ENCODE peak calls at places on chromosomes 12 and 14, in nine cellular contexts. H is epithelial cell of esophagus, C is A549, U is tibial nerve, P is mammary epithelial cell, J is Peyer's patch, T is choroid plexus epithelial cell, X is OCI-LY7, N is neural progenitor cell. A is an unnamed sample.

GRCh38 chr12:89490922-89491321 is 33.7 kb downstream of the GALNT4 start:
- DNase-seq in H (no peak), C (no peak), X (no peak), U (no peak), N (no peak), T (no peak), P (no peak), J (no peak), A (no peak)

GRCh38 chr12:15858348-15858747 is 23.8 kb upstream of the STRAP start:
- DNase-seq in X (no peak), J (no peak), T (no peak), H (no peak), N (peak), C (no peak), P (no peak), U (no peak), A (no peak)

GRCh38 chr12:117151195-117152031 is 38.9 kb downstream of the FBXO21 start:
- DNase-seq in N (peak), T (peak), X (peak), U (peak), P (no peak), H (peak), J (peak), C (peak), A (peak)

GRCh38 chr14:32565256-32565655 is 236.2 kb downstream of the AKAP6 start:
- DNase-seq in J (no peak), N (no peak), C (no peak), P (no peak), X (no peak), U (no peak), H (no peak), T (no peak), A (peak)

GRCh38 chr14:99430491-99430890 is 50.2 kb downstream of the SETD3 start:
- DNase-seq in C (peak), P (peak), J (no peak), U (no peak), H (peak), X (peak), T (peak), N (peak), A (no peak)

GRCh38 chr12:68189766-68190700 is 30.5 kb upstream of the IFNG start:
- DNase-seq in T (peak), C (no peak), J (no peak), X (no peak), P (peak), U (no peak), N (no peak), H (peak), A (peak)

GRCh38 chr12:24109381-24110039 is 160.0 kb upstream of the SOX5 start:
- DNase-seq in T (peak), X (peak), P (peak), J (no peak), U (no peak), H (peak), C (peak), N (peak), A (peak)

GRCh38 chr12:112380663-112381420 is 1.4 kb downstream of the HECTD4 start:
- DNase-seq in X (peak), C (no peak), H (no peak), J (no peak), T (no peak), N (peak), U (no peak), P (no peak), A (no peak)

GRCh38 chr14:51035611-51036192 is 59.2 kb downstream of the TRIM9 start:
- DNase-seq in H (peak), J (no peak), C (peak), N (no peak), P (peak), X (no peak), T (no peak), U (no peak), A (no peak)

GRCh38 chr12:38156497-38157245 is 159.9 kb upstream of the ALG10B start:
- DNase-seq in C (no peak), X (no peak), U (no peak), N (no peak), H (no peak), T (no peak), P (no peak), J (no peak), A (no peak)
- H3K4me3 ChIP-seq in C (no peak), X (no peak), U (no peak), N (no peak), H (no peak), T (no peak), P (no peak), J (no peak), A (no peak)

GRCh38 chr14:106317593-106317992 is 791.2 kb downstream of the TMEM121 start:
- DNase-seq in P (no peak), X (no peak), U (no peak), J (no peak), H (no peak), N (no peak), T (no peak), C (no peak), A (no peak)

DNA sequence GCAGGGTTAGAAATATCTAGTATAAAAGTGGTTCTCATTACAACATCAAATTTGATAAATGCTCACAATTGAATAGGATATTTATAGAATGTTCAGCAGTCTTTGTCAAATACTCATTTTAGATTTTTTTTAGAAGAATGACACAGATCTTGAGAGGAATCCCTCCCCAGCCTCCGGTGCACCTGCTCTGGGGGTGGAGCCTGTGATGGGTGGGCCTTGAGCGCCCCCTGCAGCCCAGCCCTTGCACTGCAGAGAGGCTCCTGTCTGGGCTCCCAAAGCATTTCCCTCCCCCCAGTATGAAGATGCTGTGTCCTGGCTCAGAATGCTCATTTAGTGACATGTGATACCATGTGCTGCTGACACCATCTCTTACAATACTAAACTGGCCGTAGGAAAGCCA is 792.3 kb downstream of the TMEM121 start:
- DNase-seq in C (no peak), T (no peak), U (no peak), N (no peak), P (no peak), J (peak), X (peak), H (no peak), A (no peak)
- TF ChIP-seq CTCF in C (no peak), T (no peak), U (no peak), N (no peak), P (no peak), J (peak), X (peak), H (no peak), A (no peak)

GRCh38 chr12:78865297-78865955 is 852 bp downstream of the SYT1 start:
- DNase-seq in C (no peak), X (no peak), P (peak), H (no peak), U (no peak), J (no peak), N (peak), T (peak), A (peak)
- H3K4me3 ChIP-seq in C (peak), X (no peak), P (peak), H (peak), U (peak), J (peak), N (peak), T (peak), A (peak)

GRCh38 chr14:63603749-63604277 is 37.9 kb downstream of the WDR89 start:
- DNase-seq in P (no peak), U (no peak), X (peak), J (no peak), T (no peak), H (peak), N (no peak), C (no peak), A (no peak)
- TF ChIP-seq CTCF in P (no peak), U (no peak), X (no peak), J (no peak), T (no peak), H (no peak), N (no peak), C (no peak), A (no peak)

GRCh38 chr12:57745485-57745881 is 644 bp downstream of the TSPAN31 start:
- DNase-seq in C (no peak), T (no peak), X (no peak), N (peak), H (no peak), U (no peak), P (no peak), J (no peak), A (no peak)

GRCh38 chr12:57746025-57746424 is 1.2 kb downstream of the TSPAN31 start:
- DNase-seq in J (no peak), H (no peak), N (no peak), C (no peak), U (no peak), X (no peak), T (no peak), P (no peak), A (no peak)

GRCh38 chr12:57744777-57745484 is at the start of gene TSPAN31:
- DNase-seq in H (peak), N (peak), P (peak), C (peak), X (peak), T (peak), J (peak), U (peak), A (peak)

GRCh38 chr12:57744194-57744776 is 554 bp upstream of the TSPAN31 start:
- DNase-seq in H (no peak), P (no peak), U (peak), N (no peak), J (peak), X (peak), C (peak), T (no peak), A (peak)

DNA sequence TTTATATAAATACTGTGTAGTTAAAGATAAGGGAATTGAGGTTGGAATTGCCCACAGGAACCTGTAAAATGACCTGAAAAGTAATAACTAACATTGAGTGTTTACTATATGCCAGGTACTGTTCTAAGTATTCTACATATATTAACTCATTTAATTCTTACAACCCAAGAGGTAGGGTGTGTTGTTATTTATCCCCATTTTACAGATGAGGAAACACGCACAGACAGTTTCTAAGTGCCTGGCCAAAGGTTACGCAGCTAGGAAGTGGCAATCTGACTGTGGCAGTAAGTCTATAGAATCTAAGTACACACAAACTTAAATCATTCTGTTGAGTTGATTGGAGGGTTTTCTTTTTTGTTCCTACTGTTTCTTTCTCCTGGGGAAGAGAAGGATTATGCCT is 1.1 kb upstream of the TSPAN31 start:
- DNase-seq in J (no peak), N (no peak), T (no peak), X (no peak), U (no peak), H (no peak), C (no peak), P (no peak), A (no peak)
- H3K4me3 ChIP-seq in J (no peak), N (no peak), T (no peak), X (peak), U (no peak), H (no peak), C (peak), P (no peak), A (no peak)

GRCh38 chr12:107081778-107082177 is 11.6 kb downstream of the CRY1 start:
- DNase-seq in H (no peak), T (no peak), N (no peak), X (no peak), P (no peak), U (no peak), C (no peak), J (no peak), A (no peak)
- TF ChIP-seq CTCF in H (no peak), T (no peak), N (no peak), X (no peak), P (no peak), U (no peak), C (no peak), J (no peak), A (no peak)

A was measured in fibroblast of the aortic adventitia.